ENCODE peak calls at places on chromosomes 5 and 9, in six cellular contexts. E is glutamatergic neuron, O is GM20000, S is body of pancreas, F is Calu3, R is choroid plexus epithelial cell. G is an unnamed sample.

GRCh38 chr9:18703086-18703750 is 229.3 kb downstream of the ADAMTSL1 start:
- DNase-seq in R (peak), S (no peak), O (no peak), F (no peak), E (no peak), G (no peak)

GRCh38 chr9:123999668-124000067 is 11.9 kb upstream of the LHX2 start:
- DNase-seq in E (peak), R (no peak), O (peak), F (no peak), S (no peak), G (no peak)

GRCh38 chr9:88833946-88834345 is 157.3 kb upstream of the S1PR3 start:
- DNase-seq in S (no peak), R (no peak), E (no peak), F (no peak), O (no peak), G (no peak)

GRCh38 chr9:73565833-73566465 is 414.3 kb downstream of the ANXA1 start:
- DNase-seq in R (peak), S (no peak), O (peak), F (peak), E (peak), G (peak)

GRCh38 chr9:6383551-6384225 is 29.3 kb upstream of the UHRF2 start:
- DNase-seq in S (no peak), R (peak), E (no peak), F (no peak), O (no peak), G (peak)

GRCh38 chr5:74199436-74200210 is 440.9 kb downstream of the ENC1 start:
- DNase-seq in F (no peak), E (no peak), R (no peak), S (no peak), O (no peak), G (no peak)

GRCh38 chr5:125321654-125322053 is 575.2 kb upstream of the ZNF608 start:
- DNase-seq in E (no peak), R (no peak), O (no peak), F (no peak), S (no peak), G (no peak)

GRCh38 chr5:143775258-143775657 is 36.7 kb upstream of the HMHB1 start:
- DNase-seq in S (no peak), E (no peak), F (no peak), O (no peak), R (peak), G (peak)

GRCh38 chr9:131274674-131275331 is 1.5 kb downstream of the FAM78A start:
- DNase-seq in R (no peak), S (no peak), O (peak), F (no peak), E (no peak), G (no peak)

GRCh38 chr5:173435543-173435942 is 107.3 kb upstream of the STC2 start:
- DNase-seq in F (no peak), O (no peak), S (no peak), E (peak), R (peak), G (peak)

GRCh38 chr5:81762401-81762800 is 11.5 kb upstream of the SSBP2 start:
- DNase-seq in O (no peak), E (no peak), S (no peak), F (no peak), R (no peak), G (no peak)

GRCh38 chr9:105393576-105394344 is 54.1 kb upstream of the FSD1L start:
- DNase-seq in F (no peak), E (no peak), O (no peak), R (no peak), S (no peak), G (no peak)

GRCh38 chr5:140372971-140373487 is 13.0 kb downstream of the SLC4A9 start:
- DNase-seq in R (peak), S (peak), E (peak), F (peak), O (peak), G (peak)

GRCh38 chr5:1208743-1209551 is 7.6 kb downstream of the SLC6A19 start:
- DNase-seq in R (peak), S (no peak), O (no peak), F (peak), E (peak), G (no peak)

GRCh38 chr9:111481885-111482636 is 2.1 kb downstream of the ECPAS start:
- DNase-seq in R (peak), F (no peak), E (no peak), O (no peak), S (no peak), G (peak)

GRCh38 chr9:26245072-26245471 is 566.8 kb upstream of the TUSC1 start:
- DNase-seq in R (no peak), E (no peak), S (no peak), F (no peak), O (no peak), G (no peak)

GRCh38 chr9:89632136-89633135 is 27.6 kb downstream of the GADD45G start:
- DNase-seq in E (no peak), R (no peak), S (no peak), F (no peak), O (no peak), G (no peak)

GRCh38 chr5:127766556-127767335 is 63.6 kb downstream of the CCDC192 start:
- DNase-seq in F (no peak), E (no peak), R (peak), O (no peak), S (no peak), G (peak)

GRCh38 chr9:93808115-93809029 is 146.8 kb downstream of the BARX1 start:
- DNase-seq in E (no peak), F (no peak), O (peak), R (no peak), S (no peak), G (no peak)

GRCh38 chr5:137303509-137303908 is 195.6 kb downstream of the SPOCK1 start:
- DNase-seq in S (no peak), F (no peak), E (no peak), O (no peak), R (no peak), G (no peak)

GRCh38 chr5:76204191-76204590 is 121.0 kb downstream of the SV2C start:
- DNase-seq in O (no peak), S (no peak), E (no peak), F (no peak), R (no peak), G (no peak)

GRCh38 chr9:27595733-27596132 is 22.5 kb upstream of the C9orf72 start:
- DNase-seq in F (no peak), S (no peak), E (no peak), R (no peak), O (no peak), G (no peak)

GRCh38 chr5:107669543-107670027 is 1.2 kb downstream of the EFNA5 start:
- DNase-seq in S (peak), F (peak), R (peak), O (no peak), E (peak), G (peak)

GRCh38 chr9:114290561-114290986 is 32.3 kb upstream of the ORM1 start:
- DNase-seq in E (peak), O (no peak), S (peak), F (no peak), R (no peak), G (no peak)

GRCh38 chr5:1516615-1517601 is 6.9 kb downstream of the LPCAT1 start:
- DNase-seq in F (no peak), O (no peak), R (peak), E (peak), S (peak), G (peak)

GRCh38 chr9:122346478-122347347 is 24.1 kb upstream of the PTGS1 start:
- DNase-seq in F (peak), S (peak), E (peak), R (peak), O (peak), G (peak)

GRCh38 chr5:15026944-15027343 is 155.4 kb upstream of the ANKH start:
- DNase-seq in S (no peak), R (no peak), F (no peak), O (no peak), E (no peak), G (no peak)

GRCh38 chr9:110008663-110009062 is 199.3 kb downstream of the C9orf152 start:
- DNase-seq in E (no peak), R (no peak), F (no peak), O (no peak), S (no peak), G (no peak)

GRCh38 chr5:58674070-58674469 is 91.2 kb downstream of the RAB3C start:
- DNase-seq in F (no peak), S (no peak), R (no peak), E (no peak), O (no peak), G (no peak)

GRCh38 chr5:194102-194501 is 2.8 kb downstream of the LRRC14B start:
- DNase-seq in O (no peak), R (no peak), E (peak), S (peak), F (no peak), G (no peak)

GRCh38 chr9:136274786-136275654 is 28.9 kb downstream of the CCDC187 start:
- DNase-seq in R (no peak), E (no peak), F (no peak), O (no peak), S (no peak), G (no peak)

GRCh38 chr5:88536146-88536545 is 267.5 kb upstream of the TMEM161B start:
- DNase-seq in S (no peak), E (no peak), O (no peak), R (no peak), F (no peak), G (no peak)

GRCh38 chr5:540215-541147 is 16.2 kb upstream of the SLC9A3 start:
- DNase-seq in S (peak), E (no peak), F (no peak), R (no peak), O (no peak), G (no peak)

GRCh38 chr9:69229367-69229766 is 55.3 kb downstream of the TJP2 start:
- DNase-seq in R (no peak), S (no peak), O (no peak), E (no peak), F (no peak), G (no peak)

GRCh38 chr5:146647656-146648199 is 131.7 kb upstream of the GPR151 start:
- DNase-seq in E (peak), F (no peak), O (no peak), S (no peak), R (no peak), G (peak)

GRCh38 chr5:126499742-126500396 is 76.7 kb downstream of the GRAMD2B start:
- DNase-seq in S (no peak), F (peak), O (peak), E (no peak), R (peak), G (no peak)

GRCh38 chr9:137582286-137582860 is 3.6 kb upstream of the DPH7 start:
- DNase-seq in S (peak), F (no peak), O (no peak), R (no peak), E (peak), G (no peak)
- TF ChIP-seq CTCF in S (peak), F (no peak), O (no peak), R (peak), E (no peak), G (peak)

DNA sequence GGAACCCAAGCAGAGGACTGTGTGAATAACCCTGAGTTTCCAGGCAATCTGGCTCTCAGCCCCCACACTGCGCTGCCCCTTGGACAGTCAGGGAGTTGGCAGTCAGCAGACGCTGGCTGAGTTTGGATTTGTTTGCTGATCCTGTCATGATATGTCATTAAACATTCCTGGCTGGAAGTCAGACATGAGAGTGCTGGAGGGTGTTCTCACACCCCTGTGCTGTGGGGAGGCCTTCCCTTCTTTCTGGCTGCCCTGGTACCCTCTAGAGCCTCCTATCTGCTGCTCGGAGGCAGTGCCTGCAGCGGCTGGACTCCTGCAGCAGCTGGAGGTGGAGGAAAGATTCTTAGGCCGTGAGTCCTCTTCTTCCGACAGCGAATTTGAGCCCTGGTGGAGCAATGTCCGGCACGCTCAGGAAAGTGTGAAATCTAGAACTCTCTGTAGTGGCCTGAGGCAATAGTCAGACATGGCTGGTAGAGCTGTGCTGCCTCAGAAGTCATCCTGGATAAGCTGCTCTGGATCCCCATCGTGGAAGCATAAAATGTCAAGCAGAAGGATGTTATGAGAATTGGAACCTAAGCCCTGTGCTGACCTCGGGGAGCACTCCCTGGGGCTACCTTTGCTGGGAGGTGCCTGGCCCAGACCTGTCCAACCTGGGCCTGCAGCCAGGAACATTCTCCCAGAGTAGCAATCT is 72.0 kb downstream of the PDE8B start:
- DNase-seq in F (no peak), E (no peak), R (peak), O (no peak), S (peak), G (peak)
- TF ChIP-seq CTCF in F (no peak), E (no peak), R (peak), O (no peak), S (peak), G (peak)

GRCh38 chr5:138725153-138725884 is 27.9 kb upstream of the CTNNA1 start:
- DNase-seq in F (peak), S (peak), O (no peak), E (peak), R (peak), G (peak)
- TF ChIP-seq CTCF in F (peak), S (peak), O (no peak), E (no peak), R (peak), G (peak)

GRCh38 chr9:13424204-13424603 is 144.7 kb upstream of the MPDZ start:
- DNase-seq in S (no peak), E (no peak), F (no peak), O (no peak), R (no peak), G (no peak)
- TF ChIP-seq CTCF in S (no peak), E (no peak), F (no peak), O (no peak), R (peak), G (no peak)

DNA sequence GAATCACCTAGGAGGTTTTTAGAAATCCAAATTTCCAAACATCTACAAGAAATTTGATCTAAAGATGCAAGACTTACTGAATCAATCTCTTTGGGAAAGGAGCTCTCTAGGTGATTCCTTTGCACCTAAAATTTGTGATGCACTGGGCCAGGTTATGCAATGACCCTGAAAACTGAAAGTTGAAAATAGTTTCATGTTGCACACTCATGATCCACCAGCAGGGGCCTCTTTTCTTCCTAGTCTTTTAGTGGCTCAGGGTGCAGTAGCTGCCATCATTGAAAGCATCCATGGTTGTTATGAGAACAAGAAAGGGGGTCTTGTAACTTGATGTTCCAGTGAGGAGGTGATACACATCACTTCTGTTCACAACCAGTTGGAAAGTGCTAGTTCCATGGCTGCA is 486.8 kb downstream of the PSAT1 start:
- DNase-seq in S (no peak), R (peak), F (no peak), O (no peak), E (no peak), G (no peak)
- TF ChIP-seq CTCF in S (no peak), R (peak), F (no peak), O (no peak), E (no peak), G (peak)

DNA sequence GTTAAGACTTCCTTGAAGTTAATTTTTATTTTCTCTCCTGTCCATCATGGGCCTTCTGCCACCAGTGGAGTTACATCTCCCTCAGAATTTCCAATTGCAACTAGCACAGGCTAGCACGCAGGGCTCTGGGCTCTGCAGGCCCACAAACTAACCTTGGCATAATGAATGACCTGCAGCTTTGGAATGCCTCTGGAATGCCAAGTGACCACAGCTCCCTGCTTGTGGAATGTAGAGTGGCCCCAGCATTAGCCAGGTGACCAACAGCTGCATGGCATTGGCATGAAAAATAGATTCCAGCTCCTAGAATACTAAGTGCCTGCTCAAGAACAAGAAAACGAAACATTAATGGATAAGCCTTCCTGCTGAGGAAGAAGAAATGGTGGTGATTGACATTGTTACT is 726.1 kb downstream of the BRINP1 start:
- DNase-seq in R (peak), S (peak), F (peak), E (no peak), O (no peak), G (peak)
- TF ChIP-seq CTCF in R (no peak), S (no peak), F (no peak), E (no peak), O (no peak), G (no peak)

G was measured in astrocyte of the spinal cord.